ENCODE peak calls at places on chromosomes 1 and 21, in nine cellular contexts. One of them, this sample, is unnamed.

GRCh38 chr1:12019858-12020509 is 686 bp downstream of the MIIP start:
- DNase-seq in nucleus accumbens: no peak
- DNase-seq in NAMALWA: peak; percentile 52
- DNase-seq in effector CD4-positive, alpha-beta T cell: no peak
- DNase-seq in HT-29: peak; percentile 16
- DNase-seq in H54: no peak
- DNase-seq in neural progenitor cell: no peak
- DNase-seq in RWPE1: peak; percentile 10
- DNase-seq in frontal cortex: no peak
- DNase-seq in this sample: no peak

GRCh38 chr1:180860535-180860934 is 52.2 kb upstream of the KIAA1614 start:
- DNase-seq in nucleus accumbens: no peak
- DNase-seq in NAMALWA: no peak
- DNase-seq in effector CD4-positive, alpha-beta T cell: no peak
- DNase-seq in HT-29: no peak
- DNase-seq in H54: no peak
- DNase-seq in neural progenitor cell: no peak
- DNase-seq in RWPE1: no peak
- DNase-seq in frontal cortex: no peak
- DNase-seq in this sample: no peak

GRCh38 chr1:201016211-201016651 is 7.3 kb downstream of the KIF21B start:
- DNase-seq in nucleus accumbens: peak; percentile 19
- DNase-seq in NAMALWA: no peak
- DNase-seq in effector CD4-positive, alpha-beta T cell: no peak
- DNase-seq in HT-29: peak; percentile 74
- DNase-seq in H54: peak; percentile 47
- DNase-seq in neural progenitor cell: no peak
- DNase-seq in RWPE1: no peak
- DNase-seq in frontal cortex: no peak
- DNase-seq in this sample: peak; percentile 43

GRCh38 chr1:53070621-53071020 is 8.6 kb downstream of the PODN start:
- DNase-seq in nucleus accumbens: no peak
- DNase-seq in NAMALWA: no peak
- DNase-seq in effector CD4-positive, alpha-beta T cell: no peak
- DNase-seq in HT-29: no peak
- DNase-seq in H54: no peak
- DNase-seq in neural progenitor cell: no peak
- DNase-seq in RWPE1: no peak
- DNase-seq in frontal cortex: no peak
- DNase-seq in this sample: no peak

GRCh38 chr1:209648931-209649776 is 3.1 kb downstream of the LAMB3 start:
- DNase-seq in nucleus accumbens: no peak
- DNase-seq in NAMALWA: no peak
- DNase-seq in effector CD4-positive, alpha-beta T cell: no peak
- DNase-seq in HT-29: peak; percentile 79
- DNase-seq in H54: no peak
- DNase-seq in neural progenitor cell: no peak
- DNase-seq in RWPE1: peak; percentile 75
- DNase-seq in frontal cortex: no peak
- DNase-seq in this sample: no peak

GRCh38 chr1:32761253-32761877 is 55.8 kb downstream of the YARS1 start:
- DNase-seq in nucleus accumbens: no peak
- DNase-seq in NAMALWA: no peak
- DNase-seq in effector CD4-positive, alpha-beta T cell: no peak
- DNase-seq in HT-29: peak; percentile 94
- DNase-seq in H54: no peak
- DNase-seq in neural progenitor cell: no peak
- DNase-seq in RWPE1: peak; percentile 72
- DNase-seq in frontal cortex: no peak
- DNase-seq in this sample: peak; percentile 51

GRCh38 chr1:230849451-230850194 is 18.7 kb downstream of the C1orf198 start:
- DNase-seq in nucleus accumbens: no peak
- DNase-seq in NAMALWA: peak; percentile 53
- DNase-seq in effector CD4-positive, alpha-beta T cell: no peak
- DNase-seq in HT-29: no peak
- DNase-seq in H54: peak; percentile 69
- DNase-seq in neural progenitor cell: no peak
- DNase-seq in RWPE1: peak; percentile 21
- DNase-seq in frontal cortex: peak; percentile 61
- DNase-seq in this sample: peak; percentile 79

GRCh38 chr1:1132928-1133750 is 17.2 kb upstream of the C1orf159 start:
- DNase-seq in nucleus accumbens: no peak
- DNase-seq in NAMALWA: no peak
- DNase-seq in effector CD4-positive, alpha-beta T cell: no peak
- DNase-seq in HT-29: peak; percentile 87
- DNase-seq in H54: no peak
- DNase-seq in neural progenitor cell: no peak
- DNase-seq in RWPE1: no peak
- DNase-seq in frontal cortex: no peak
- DNase-seq in this sample: peak; percentile 82

GRCh38 chr1:162177126-162177525 is 107.6 kb downstream of the NOS1AP start:
- DNase-seq in nucleus accumbens: no peak
- DNase-seq in NAMALWA: no peak
- DNase-seq in effector CD4-positive, alpha-beta T cell: no peak
- DNase-seq in HT-29: no peak
- DNase-seq in H54: peak; percentile 33
- DNase-seq in neural progenitor cell: peak; percentile 21
- DNase-seq in RWPE1: no peak
- DNase-seq in frontal cortex: no peak
- DNase-seq in this sample: no peak

GRCh38 chr1:59173721-59174120 is 123.2 kb upstream of the FGGY start:
- DNase-seq in nucleus accumbens: no peak
- DNase-seq in NAMALWA: no peak
- DNase-seq in effector CD4-positive, alpha-beta T cell: no peak
- DNase-seq in HT-29: no peak
- DNase-seq in H54: no peak
- DNase-seq in neural progenitor cell: no peak
- DNase-seq in RWPE1: no peak
- DNase-seq in frontal cortex: no peak
- DNase-seq in this sample: no peak

GRCh38 chr1:155320661-155321576 is at the start of gene RUSC1:
- DNase-seq in nucleus accumbens: peak; percentile 46
- DNase-seq in NAMALWA: peak; percentile 85
- DNase-seq in effector CD4-positive, alpha-beta T cell: peak; percentile 53
- DNase-seq in HT-29: peak; percentile 74
- DNase-seq in H54: no peak
- DNase-seq in neural progenitor cell: peak; percentile 90
- DNase-seq in RWPE1: peak; percentile 17
- DNase-seq in frontal cortex: peak; percentile 83
- DNase-seq in this sample: peak; percentile 96

GRCh38 chr1:154729031-154729442 is 121.1 kb upstream of the ADAR start:
- DNase-seq in nucleus accumbens: no peak
- DNase-seq in NAMALWA: no peak
- DNase-seq in effector CD4-positive, alpha-beta T cell: no peak
- DNase-seq in HT-29: peak; percentile 22
- DNase-seq in H54: no peak
- DNase-seq in neural progenitor cell: no peak
- DNase-seq in RWPE1: no peak
- DNase-seq in frontal cortex: no peak
- DNase-seq in this sample: no peak

GRCh38 chr1:172906778-172907592 is 143.8 kb downstream of the TNFSF18 start:
- DNase-seq in nucleus accumbens: no peak
- DNase-seq in NAMALWA: peak; percentile 18
- DNase-seq in effector CD4-positive, alpha-beta T cell: no peak
- DNase-seq in HT-29: peak; percentile 79
- DNase-seq in H54: no peak
- DNase-seq in neural progenitor cell: no peak
- DNase-seq in RWPE1: no peak
- DNase-seq in frontal cortex: no peak
- DNase-seq in this sample: no peak

GRCh38 chr1:227924838-227925574 is 22.7 kb downstream of the WNT9A start:
- DNase-seq in nucleus accumbens: no peak
- DNase-seq in NAMALWA: no peak
- DNase-seq in effector CD4-positive, alpha-beta T cell: no peak
- DNase-seq in HT-29: no peak
- DNase-seq in H54: no peak
- DNase-seq in neural progenitor cell: no peak
- DNase-seq in RWPE1: no peak
- DNase-seq in frontal cortex: no peak
- DNase-seq in this sample: peak; percentile 13

GRCh38 chr1:175078629-175079028 is 11.0 kb downstream of the TNN start:
- DNase-seq in nucleus accumbens: no peak
- DNase-seq in NAMALWA: no peak
- DNase-seq in effector CD4-positive, alpha-beta T cell: no peak
- DNase-seq in HT-29: no peak
- DNase-seq in H54: no peak
- DNase-seq in neural progenitor cell: no peak
- DNase-seq in RWPE1: no peak
- DNase-seq in frontal cortex: no peak
- DNase-seq in this sample: no peak

GRCh38 chr1:209742409-209743144 is 13.3 kb upstream of the TRAF3IP3 start:
- DNase-seq in nucleus accumbens: no peak
- DNase-seq in NAMALWA: no peak
- DNase-seq in effector CD4-positive, alpha-beta T cell: no peak
- DNase-seq in HT-29: no peak
- DNase-seq in H54: no peak
- DNase-seq in neural progenitor cell: no peak
- DNase-seq in RWPE1: no peak
- DNase-seq in frontal cortex: no peak
- DNase-seq in this sample: no peak

GRCh38 chr1:19353596-19353995 is 41.5 kb downstream of the SLC66A1 start:
- DNase-seq in nucleus accumbens: no peak
- DNase-seq in NAMALWA: no peak
- DNase-seq in effector CD4-positive, alpha-beta T cell: no peak
- DNase-seq in HT-29: no peak
- DNase-seq in H54: no peak
- DNase-seq in neural progenitor cell: peak; percentile 37
- DNase-seq in RWPE1: no peak
- DNase-seq in frontal cortex: no peak
- DNase-seq in this sample: no peak

GRCh38 chr1:44801491-44802305 is 1.5 kb downstream of the PLK3 start:
- DNase-seq in nucleus accumbens: no peak
- DNase-seq in NAMALWA: peak; percentile 26
- DNase-seq in effector CD4-positive, alpha-beta T cell: peak; percentile 33
- DNase-seq in HT-29: peak; percentile 43
- DNase-seq in H54: no peak
- DNase-seq in neural progenitor cell: no peak
- DNase-seq in RWPE1: no peak
- DNase-seq in frontal cortex: no peak
- DNase-seq in this sample: peak; percentile 65

GRCh38 chr1:109621402-109622101 is 1.9 kb downstream of the AMPD2 start:
- DNase-seq in nucleus accumbens: no peak
- DNase-seq in NAMALWA: no peak
- DNase-seq in effector CD4-positive, alpha-beta T cell: no peak
- DNase-seq in HT-29: no peak
- DNase-seq in H54: no peak
- DNase-seq in neural progenitor cell: no peak
- DNase-seq in RWPE1: no peak
- DNase-seq in frontal cortex: peak; percentile 63
- DNase-seq in this sample: no peak

GRCh38 chr1:175818929-175819328 is 75.5 kb upstream of the TNR start:
- DNase-seq in nucleus accumbens: no peak
- DNase-seq in NAMALWA: no peak
- DNase-seq in effector CD4-positive, alpha-beta T cell: no peak
- DNase-seq in HT-29: no peak
- DNase-seq in H54: no peak
- DNase-seq in neural progenitor cell: no peak
- DNase-seq in RWPE1: no peak
- DNase-seq in frontal cortex: no peak
- DNase-seq in this sample: no peak

GRCh38 chr1:226135059-226135651 is 51.4 kb downstream of the ACBD3 start:
- DNase-seq in nucleus accumbens: no peak
- DNase-seq in NAMALWA: no peak
- DNase-seq in effector CD4-positive, alpha-beta T cell: no peak
- DNase-seq in HT-29: peak; percentile 66
- DNase-seq in H54: no peak
- DNase-seq in neural progenitor cell: no peak
- DNase-seq in RWPE1: no peak
- DNase-seq in frontal cortex: no peak
- DNase-seq in this sample: no peak

GRCh38 chr1:220113136-220113695 is 19.3 kb downstream of the IARS2 start:
- DNase-seq in nucleus accumbens: no peak
- DNase-seq in NAMALWA: peak; percentile 78
- DNase-seq in effector CD4-positive, alpha-beta T cell: peak; percentile 18
- DNase-seq in HT-29: peak; percentile 65
- DNase-seq in H54: no peak
- DNase-seq in neural progenitor cell: peak; percentile 43
- DNase-seq in RWPE1: peak; percentile 60
- DNase-seq in frontal cortex: no peak
- DNase-seq in this sample: no peak

GRCh38 chr1:150931773-150932172 is 5.6 kb downstream of the SETDB1 start:
- DNase-seq in nucleus accumbens: no peak
- DNase-seq in NAMALWA: peak; percentile 32
- DNase-seq in effector CD4-positive, alpha-beta T cell: no peak
- DNase-seq in HT-29: peak; percentile 47
- DNase-seq in H54: no peak
- DNase-seq in neural progenitor cell: no peak
- DNase-seq in RWPE1: no peak
- DNase-seq in frontal cortex: no peak
- DNase-seq in this sample: no peak

GRCh38 chr1:54376085-54377039 is 29.8 kb downstream of the SSBP3 start:
- DNase-seq in nucleus accumbens: no peak
- DNase-seq in NAMALWA: peak; percentile 22
- DNase-seq in effector CD4-positive, alpha-beta T cell: no peak
- DNase-seq in HT-29: peak; percentile 3
- DNase-seq in H54: no peak
- DNase-seq in neural progenitor cell: no peak
- DNase-seq in RWPE1: no peak
- DNase-seq in frontal cortex: no peak
- DNase-seq in this sample: no peak

GRCh38 chr21:36773111-36773510 is 74.2 kb downstream of the SIM2 start:
- DNase-seq in nucleus accumbens: no peak
- DNase-seq in NAMALWA: no peak
- DNase-seq in effector CD4-positive, alpha-beta T cell: no peak
- DNase-seq in HT-29: peak; percentile 60
- DNase-seq in H54: peak; percentile 62
- DNase-seq in neural progenitor cell: no peak
- DNase-seq in RWPE1: peak; percentile 68
- DNase-seq in frontal cortex: no peak
- DNase-seq in this sample: peak; percentile 84

GRCh38 chr1:3352952-3353331 is 101.5 kb upstream of the ARHGEF16 start:
- DNase-seq in nucleus accumbens: no peak
- DNase-seq in NAMALWA: no peak
- DNase-seq in effector CD4-positive, alpha-beta T cell: no peak
- DNase-seq in HT-29: no peak
- DNase-seq in H54: no peak
- DNase-seq in neural progenitor cell: no peak
- DNase-seq in RWPE1: no peak
- DNase-seq in frontal cortex: no peak
- DNase-seq in this sample: peak; percentile 90

GRCh38 chr1:113978863-113979702 is at the start of gene OLFML3:
- DNase-seq in nucleus accumbens: peak; percentile 19
- DNase-seq in NAMALWA: peak; percentile 81
- DNase-seq in effector CD4-positive, alpha-beta T cell: peak; percentile 18
- DNase-seq in HT-29: peak; percentile 86
- DNase-seq in H54: peak; percentile 71
- DNase-seq in neural progenitor cell: peak; percentile 95
- DNase-seq in RWPE1: peak; percentile 90
- DNase-seq in frontal cortex: peak; percentile 67
- DNase-seq in this sample: peak; percentile 95

GRCh38 chr1:53361541-53361961 is 33.7 kb upstream of the LRP8 start:
- DNase-seq in nucleus accumbens: no peak
- DNase-seq in NAMALWA: no peak
- DNase-seq in effector CD4-positive, alpha-beta T cell: no peak
- DNase-seq in HT-29: no peak
- DNase-seq in H54: no peak
- DNase-seq in neural progenitor cell: no peak
- DNase-seq in RWPE1: no peak
- DNase-seq in frontal cortex: no peak
- DNase-seq in this sample: no peak

This sample was measured in right cardiac atrium.